ENCODE peak calls at places on chromosomes 11 and 22, in seven cellular contexts. M is GM20000, G is HCT116, Q is HepG2, S is neural crest cell, E is foreskin fibroblast, D is colonic mucosa. J is an unnamed sample.

GRCh38 chr11:1308745-1309497 is 511 bp downstream of the TOLLIP start:
- DNase-seq in D (no peak), S (no peak), Q (no peak), M (no peak), G (no peak), E (peak; percentile 60), J (no peak)

GRCh38 chr11:32385998-32386397 is 49.3 kb downstream of the WT1 start:
- DNase-seq in M (peak; percentile 31), D (peak; percentile 20), E (peak; percentile 9), S (no peak), G (peak; percentile 38), Q (peak; percentile 17), J (no peak)

GRCh38 chr11:112841719-112842118 is 119.5 kb upstream of the NCAM1 start:
- DNase-seq in D (no peak), G (no peak), M (no peak), E (no peak), Q (no peak), S (no peak), J (no peak)

GRCh38 chr11:7020183-7020917 is at the start of the genes NLRP14 and ZNF214:
- DNase-seq in E (peak; percentile 98), M (peak; percentile 75), Q (peak; percentile 90), G (peak; percentile 75), S (peak; percentile 77), D (peak; percentile 98), J (peak; percentile 89)

GRCh38 chr11:117426297-117426685 is 98.6 kb downstream of the CEP164 start:
- DNase-seq in D (peak; percentile 74), M (peak; percentile 91), S (peak; percentile 97), G (peak; percentile 21), Q (peak; percentile 38), E (peak; percentile 75), J (peak; percentile 94)

GRCh38 chr22:27985323-27986275 is 66.5 kb upstream of the PITPNB start:
- DNase-seq in G (no peak), M (no peak), S (no peak), D (no peak), E (no peak), Q (no peak), J (no peak)

GRCh38 chr11:36631704-36632287 is 33.8 kb upstream of the RAG2 start:
- DNase-seq in Q (no peak), M (peak; percentile 9), D (no peak), G (no peak), S (no peak), E (no peak), J (no peak)

GRCh38 chr11:119363081-119363861 is 16.8 kb upstream of the MFRP start:
- DNase-seq in M (no peak), G (no peak), D (no peak), S (no peak), Q (no peak), E (no peak), J (no peak)

GRCh38 chr11:4680341-4680740 is 17.3 kb downstream of the OR51E2 start:
- DNase-seq in S (no peak), D (no peak), E (no peak), M (no peak), G (no peak), Q (no peak), J (no peak)

GRCh38 chr11:93361435-93361834 is 30.9 kb downstream of the DEUP1 start:
- DNase-seq in D (no peak), Q (no peak), E (no peak), G (no peak), S (no peak), M (no peak), J (no peak)
- TF ChIP-seq CTCF in D (no peak), Q (no peak), E (no peak), G (peak; percentile 50), S (peak; percentile 38), M (no peak), J (peak; percentile 41)

GRCh38 chr11:68213555-68214172 is 568 bp upstream of the KMT5B start:
- DNase-seq in S (peak; percentile 77), E (peak; percentile 98), Q (peak; percentile 76), D (peak; percentile 79), G (peak; percentile 86), M (peak; percentile 93), J (peak; percentile 91)
- TF ChIP-seq CTCF in S (peak; percentile 24), E (no peak), Q (peak; percentile 16), D (no peak), G (no peak), M (no peak), J (peak; percentile 57)

GRCh38 chr22:20751185-20751851 is 22.6 kb upstream of the SERPIND1 start:
- DNase-seq in G (no peak), S (no peak), E (peak; percentile 11), M (no peak), D (no peak), Q (no peak), J (peak; percentile 44)
- TF ChIP-seq CTCF in G (no peak), S (no peak), E (no peak), M (no peak), D (no peak), Q (peak; percentile 17), J (no peak)

GRCh38 chr22:46542011-46542985 is 4.9 kb upstream of the CELSR1 start:
- DNase-seq in E (peak; percentile 83), D (peak; percentile 78), G (no peak), M (peak; percentile 94), S (peak; percentile 78), Q (peak; percentile 45), J (peak; percentile 89)
- TF ChIP-seq CTCF in E (peak; percentile 98), D (peak; percentile 97), G (peak; percentile 96), M (peak; percentile 99), S (peak; percentile 95), Q (peak; percentile 99), J (peak; percentile 87)

DNA sequence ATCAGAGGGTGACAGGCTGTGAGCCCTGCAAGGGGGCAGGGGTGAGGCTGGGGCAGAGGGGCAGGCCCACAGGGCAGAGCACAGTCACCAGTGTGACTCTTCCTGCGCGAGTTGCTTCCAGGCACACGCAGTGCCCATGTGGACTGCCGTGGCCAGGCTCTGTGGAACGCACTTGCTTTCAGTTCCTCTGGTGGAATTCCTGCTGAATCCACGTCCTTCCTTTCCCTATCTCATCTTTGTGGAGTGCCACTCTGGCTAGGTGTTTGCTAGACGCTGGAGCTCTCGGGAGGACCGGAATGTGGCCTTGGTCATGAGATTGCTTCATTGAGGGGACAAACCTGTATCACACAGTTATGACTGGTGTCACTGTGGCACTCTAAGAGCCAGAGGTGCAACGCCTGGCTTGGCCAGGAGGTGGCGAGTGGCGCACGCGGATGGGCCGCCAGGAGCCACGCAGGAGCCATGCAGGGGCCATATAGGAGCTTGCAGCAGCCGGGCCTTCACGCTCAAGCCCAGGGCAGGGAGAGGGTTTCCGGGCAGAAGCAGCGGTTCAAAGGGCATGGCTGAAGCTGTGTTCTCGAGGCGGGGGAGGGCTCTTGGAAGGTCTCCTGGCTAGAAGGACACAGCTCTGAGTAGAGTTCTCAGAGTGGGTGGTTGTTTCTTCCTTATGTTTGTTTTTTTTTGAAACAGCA is 36.1 kb downstream of the TBC1D22A start:
- DNase-seq in E (peak; percentile 88), Q (peak; percentile 92), S (peak; percentile 90), G (peak; percentile 29), D (peak; percentile 81), M (peak; percentile 83), J (peak; percentile 93)
- TF ChIP-seq CTCF in E (peak; percentile 98), Q (peak; percentile 100), S (peak; percentile 91), G (peak; percentile 89), D (peak; percentile 85), M (peak; percentile 90), J (peak; percentile 92)

GRCh38 chr11:66411323-66411722 is 9.5 kb upstream of the NPAS4 start:
- DNase-seq in D (no peak), M (no peak), G (no peak), S (no peak), Q (no peak), E (no peak), J (no peak)

GRCh38 chr11:66408488-66409214 is 12.2 kb upstream of the NPAS4 start:
- DNase-seq in G (peak; percentile 62), Q (peak; percentile 68), D (peak; percentile 90), E (peak; percentile 97), M (peak; percentile 98), S (peak; percentile 100), J (peak; percentile 94)

GRCh38 chr11:66409226-66409625 is 11.6 kb upstream of the NPAS4 start:
- DNase-seq in E (no peak), S (no peak), M (no peak), D (no peak), G (no peak), Q (no peak), J (no peak)

GRCh38 chr11:66410191-66410590 is 10.6 kb upstream of the NPAS4 start:
- DNase-seq in E (no peak), D (no peak), S (no peak), M (no peak), Q (no peak), G (no peak), J (no peak)

GRCh38 chr11:66407651-66408050 is 13.2 kb upstream of the NPAS4 start:
- DNase-seq in Q (no peak), M (no peak), E (no peak), D (no peak), G (no peak), S (no peak), J (no peak)
- TF ChIP-seq CTCF in Q (no peak), M (no peak), E (no peak), D (no peak), G (no peak), S (no peak), J (no peak)

J was measured in glutamatergic neuron.